ENCODE peak calls at places on chromosomes 16 and 17, in five cellular contexts. One of them, this sample, is unnamed.
A peak's percentile ranks its signal among the peaks of the same experiment; 100 is the strongest.

GRCh38 chr16:25692307-25692706 is 548 bp downstream of the HS3ST4 start:
- DNase-seq in naive thymus-derived CD4-positive, alpha-beta T cell: no peak
- DNase-seq in left ventricle myocardium superior: no peak
- DNase-seq in astrocyte of the spinal cord: no peak
- DNase-seq in activated CD8-positive, alpha-beta memory T cell treated with anti-CD3 and anti-CD28 coated beads for 1 hour: no peak
- DNase-seq in this sample: no peak

GRCh38 chr16:86566966-86567700 is 504 bp downstream of the FOXC2 start:
- DNase-seq in naive thymus-derived CD4-positive, alpha-beta T cell: no peak
- DNase-seq in left ventricle myocardium superior: peak; percentile 69
- DNase-seq in astrocyte of the spinal cord: peak; percentile 88
- DNase-seq in activated CD8-positive, alpha-beta memory T cell treated with anti-CD3 and anti-CD28 coated beads for 1 hour: no peak
- DNase-seq in this sample: no peak

GRCh38 chr16:69176033-69176780 is 10.8 kb upstream of the SNTB2 start:
- DNase-seq in naive thymus-derived CD4-positive, alpha-beta T cell: no peak
- DNase-seq in left ventricle myocardium superior: no peak
- DNase-seq in astrocyte of the spinal cord: peak; percentile 82
- DNase-seq in activated CD8-positive, alpha-beta memory T cell treated with anti-CD3 and anti-CD28 coated beads for 1 hour: no peak
- DNase-seq in this sample: no peak

GRCh38 chr17:28071891-28072606 is 29.6 kb downstream of the NLK start:
- DNase-seq in naive thymus-derived CD4-positive, alpha-beta T cell: no peak
- DNase-seq in left ventricle myocardium superior: no peak
- DNase-seq in astrocyte of the spinal cord: peak; percentile 45
- DNase-seq in activated CD8-positive, alpha-beta memory T cell treated with anti-CD3 and anti-CD28 coated beads for 1 hour: no peak
- DNase-seq in this sample: no peak

GRCh38 chr16:1159325-1159972 is 6.5 kb downstream of the CACNA1H start:
- DNase-seq in naive thymus-derived CD4-positive, alpha-beta T cell: no peak
- DNase-seq in left ventricle myocardium superior: no peak
- DNase-seq in astrocyte of the spinal cord: no peak
- DNase-seq in activated CD8-positive, alpha-beta memory T cell treated with anti-CD3 and anti-CD28 coated beads for 1 hour: no peak
- DNase-seq in this sample: no peak

GRCh38 chr17:34424814-34425490 is 61.9 kb upstream of the CCL1 start:
- DNase-seq in naive thymus-derived CD4-positive, alpha-beta T cell: no peak
- DNase-seq in left ventricle myocardium superior: no peak
- DNase-seq in astrocyte of the spinal cord: no peak
- DNase-seq in activated CD8-positive, alpha-beta memory T cell treated with anti-CD3 and anti-CD28 coated beads for 1 hour: no peak
- DNase-seq in this sample: no peak

GRCh38 chr17:73309727-73310555 is 1.9 kb downstream of the CDC42EP4 start:
- DNase-seq in naive thymus-derived CD4-positive, alpha-beta T cell: no peak
- DNase-seq in left ventricle myocardium superior: peak; percentile 41
- DNase-seq in astrocyte of the spinal cord: no peak
- DNase-seq in activated CD8-positive, alpha-beta memory T cell treated with anti-CD3 and anti-CD28 coated beads for 1 hour: no peak
- DNase-seq in this sample: no peak

GRCh38 chr16:65069090-65069489 is 52.8 kb downstream of the CDH11 start:
- DNase-seq in naive thymus-derived CD4-positive, alpha-beta T cell: no peak
- DNase-seq in left ventricle myocardium superior: no peak
- DNase-seq in astrocyte of the spinal cord: peak; percentile 89
- DNase-seq in activated CD8-positive, alpha-beta memory T cell treated with anti-CD3 and anti-CD28 coated beads for 1 hour: no peak
- DNase-seq in this sample: no peak

GRCh38 chr17:77423589-77424451 is 283.1 kb downstream of the SEC14L1 start:
- DNase-seq in naive thymus-derived CD4-positive, alpha-beta T cell: no peak
- DNase-seq in left ventricle myocardium superior: peak; percentile 92
- DNase-seq in astrocyte of the spinal cord: peak; percentile 95
- DNase-seq in activated CD8-positive, alpha-beta memory T cell treated with anti-CD3 and anti-CD28 coated beads for 1 hour: no peak
- DNase-seq in this sample: no peak

GRCh38 chr17:81684442-81684911 is 666 bp downstream of the HGS start:
- DNase-seq in naive thymus-derived CD4-positive, alpha-beta T cell: peak; percentile 38
- DNase-seq in left ventricle myocardium superior: no peak
- DNase-seq in astrocyte of the spinal cord: peak; percentile 77
- DNase-seq in activated CD8-positive, alpha-beta memory T cell treated with anti-CD3 and anti-CD28 coated beads for 1 hour: no peak
- DNase-seq in this sample: no peak

GRCh38 chr17:74077231-74077630 is 126.2 kb upstream of the RPL38 start:
- DNase-seq in naive thymus-derived CD4-positive, alpha-beta T cell: no peak
- DNase-seq in left ventricle myocardium superior: no peak
- DNase-seq in astrocyte of the spinal cord: no peak
- DNase-seq in activated CD8-positive, alpha-beta memory T cell treated with anti-CD3 and anti-CD28 coated beads for 1 hour: no peak
- DNase-seq in this sample: no peak

GRCh38 chr16:67489401-67490083 is 6.2 kb upstream of the AGRP start:
- DNase-seq in naive thymus-derived CD4-positive, alpha-beta T cell: no peak
- DNase-seq in left ventricle myocardium superior: no peak
- DNase-seq in astrocyte of the spinal cord: no peak
- DNase-seq in activated CD8-positive, alpha-beta memory T cell treated with anti-CD3 and anti-CD28 coated beads for 1 hour: no peak
- DNase-seq in this sample: no peak

GRCh38 chr17:21019976-21020575 is 22.7 kb downstream of the USP22 start:
- DNase-seq in naive thymus-derived CD4-positive, alpha-beta T cell: no peak
- DNase-seq in left ventricle myocardium superior: peak; percentile 70
- DNase-seq in astrocyte of the spinal cord: no peak
- DNase-seq in activated CD8-positive, alpha-beta memory T cell treated with anti-CD3 and anti-CD28 coated beads for 1 hour: no peak
- DNase-seq in this sample: no peak

GRCh38 chr16:30096862-30097563 is 1.0 kb upstream of the YPEL3 start:
- DNase-seq in naive thymus-derived CD4-positive, alpha-beta T cell: no peak
- DNase-seq in left ventricle myocardium superior: no peak
- DNase-seq in astrocyte of the spinal cord: no peak
- DNase-seq in activated CD8-positive, alpha-beta memory T cell treated with anti-CD3 and anti-CD28 coated beads for 1 hour: no peak
- DNase-seq in this sample: no peak